ENCODE peak calls at places on chromosome 5, in six cellular contexts. K, C, A, E, F and U are unnamed samples. For H3K9me3 and H3K4me1, the result is how much of the 10 kb centered on the place peaks cover.

GRCh38 chr5:54844905-54845566 is 140.4 kb downstream of the ESM1 start:
- DNase-seq in C (no peak), K (peak), A (no peak), F (peak), E (no peak), U (no peak)

GRCh38 chr5:92543246-92543645 is 1037.8 kb downstream of the NR2F1-AS1 start:
- DNase-seq in K (peak), C (no peak), F (no peak), A (no peak), E (no peak), U (no peak)

GRCh38 chr5:16806691-16807433 is 129.2 kb downstream of the MYO10 start:
- DNase-seq in C (no peak), E (no peak), F (no peak), K (peak), A (no peak), U (no peak)

GRCh38 chr5:32501623-32502022 is 57.1 kb upstream of the ZFR start:
- DNase-seq in E (no peak), C (no peak), K (no peak), A (no peak), F (no peak), U (no peak)

GRCh38 chr5:59798862-59799667 is 94.5 kb downstream of the PDE4D start:
- DNase-seq in F (no peak), E (no peak), K (no peak), C (no peak), A (no peak), U (no peak)

GRCh38 chr5:55603947-55604346 is 69.2 kb upstream of the PLPP1 start:
- DNase-seq in E (no peak), K (peak), C (no peak), A (no peak), F (no peak), U (peak)

GRCh38 chr5:66467564-66467963 is 128.6 kb upstream of the MAST4 start:
- DNase-seq in C (no peak), F (no peak), E (no peak), A (no peak), K (no peak), U (no peak)

GRCh38 chr5:172276214-172276613 is 7.3 kb downstream of the UBTD2 start:
- DNase-seq in C (no peak), K (peak), F (no peak), E (no peak), A (no peak), U (no peak)

GRCh38 chr5:138726848-138727247 is 26.4 kb upstream of the CTNNA1 start:
- DNase-seq in E (no peak), A (no peak), K (no peak), C (no peak), F (no peak), U (no peak)

GRCh38 chr5:93584531-93585053 is 1.6 kb downstream of the NR2F1 start:
- DNase-seq in C (no peak), K (no peak), F (no peak), E (no peak), A (peak), U (peak)

GRCh38 chr5:181243521-181244307 is at the start of gene RACK1:
- DNase-seq in C (peak), F (peak), K (peak), E (peak), A (peak), U (peak)
- TF ChIP-seq POLR2A in C (peak), F (peak), K (peak), E (peak), A (peak), U (peak)

DNA sequence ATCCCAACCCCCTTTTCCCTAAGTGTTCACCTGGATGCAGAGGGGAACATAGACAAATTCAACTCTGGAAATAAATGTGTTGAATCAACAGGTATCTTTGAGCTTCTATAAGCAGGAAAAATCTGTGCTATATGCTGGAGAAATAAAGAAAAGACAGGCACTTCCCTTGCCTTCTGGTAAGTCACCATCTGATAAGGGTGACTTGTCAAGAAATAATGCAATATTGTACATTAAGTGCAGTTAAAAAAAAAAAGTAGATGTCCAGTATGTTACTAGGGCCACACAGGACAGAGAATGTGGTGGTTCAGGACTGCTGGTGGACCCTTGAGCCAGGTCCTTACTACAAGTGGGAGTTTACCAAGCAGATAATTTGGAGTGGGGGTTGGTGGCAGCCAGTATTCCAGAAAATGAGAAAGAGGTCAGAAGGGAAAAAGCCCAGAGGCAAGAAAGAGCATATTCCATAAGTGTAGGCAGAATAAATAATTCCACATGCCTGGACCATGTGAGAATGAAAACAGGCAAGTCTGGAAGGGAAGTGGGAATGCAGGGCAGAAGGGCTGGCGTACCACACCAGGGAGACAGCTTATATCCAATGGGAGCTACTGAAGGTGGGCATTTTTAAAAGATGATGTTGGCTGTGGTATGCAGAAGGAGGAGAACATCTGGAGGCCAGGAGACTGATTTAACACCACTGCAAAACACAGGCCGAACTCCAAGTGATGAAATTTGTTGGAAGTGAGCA is 209.9 kb downstream of the SEMA5A start:
- DNase-seq in F (no peak), A (no peak), C (no peak), E (no peak), K (no peak), U (no peak)
- H3K9me3 ChIP-seq in F (under half), A (under half), C (under half), E (under half), K (under half), U (under half)

GRCh38 chr5:95595289-95595931 is 24.5 kb upstream of the GPR150 start:
- DNase-seq in C (no peak), E (no peak), A (no peak), K (no peak), F (no peak), U (no peak)
- H3K4me1 ChIP-seq in C (under half), E (under half), A (under half), K (under half), F (under half), U (under half)

GRCh38 chr5:75275736-75276135 is 39.1 kb upstream of the ANKRD31 start:
- DNase-seq in F (no peak), K (no peak), A (no peak), E (no peak), C (no peak), U (no peak)

GRCh38 chr5:75279324-75279723 is 42.6 kb upstream of the ANKRD31 start:
- DNase-seq in K (no peak), E (no peak), F (no peak), A (no peak), C (no peak), U (no peak)

GRCh38 chr5:75274486-75274885 is 37.8 kb upstream of the ANKRD31 start:
- DNase-seq in F (no peak), A (no peak), K (no peak), C (no peak), E (no peak), U (no peak)

GRCh38 chr5:75275147-75275546 is 38.5 kb upstream of the ANKRD31 start:
- DNase-seq in F (no peak), E (no peak), C (no peak), K (no peak), A (no peak), U (no peak)

DNA sequence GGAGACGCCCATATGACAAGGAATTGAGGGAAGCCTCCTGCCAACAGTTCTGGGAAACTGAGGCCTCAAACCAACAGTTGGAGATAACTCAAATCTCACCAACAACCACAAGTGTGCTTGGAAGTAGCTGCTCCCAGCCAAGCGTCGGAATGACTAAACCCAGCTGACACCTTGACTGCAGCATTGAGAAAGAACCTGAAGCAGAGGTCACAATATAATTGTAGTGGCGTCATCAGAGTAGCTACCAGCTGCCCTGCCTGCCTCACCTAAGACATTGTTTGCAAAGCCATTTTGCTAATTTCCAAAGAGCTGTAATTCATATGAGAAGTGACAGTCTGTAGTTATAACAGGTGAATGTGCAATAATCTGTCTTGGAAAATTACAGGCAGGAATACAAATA is 40.8 kb upstream of the ANKRD31 start:
- DNase-seq in A (no peak), C (no peak), E (no peak), K (no peak), F (peak), U (no peak)
- TF ChIP-seq POLR2A in A (no peak), C (no peak), E (no peak), K (no peak), F (no peak), U (no peak)